ENCODE peak calls at places on chromosomes 3 and 15, in seven cellular contexts. B is A549, Z is transverse colon, S is suprapubic skin, Q is H1, J is stomach, K is ovary. T is an unnamed sample.

GRCh38 chr15:23734856-23735255 is 47.8 kb upstream of the NDN start:
- DNase-seq in B (no peak), Z (no peak), S (no peak), Q (no peak), J (no peak), K (no peak), T (no peak)

GRCh38 chr15:53457479-53457878 is 302.0 kb downstream of the WDR72 start:
- DNase-seq in B (no peak), Z (no peak), S (no peak), Q (no peak), J (no peak), K (no peak), T (no peak)

GRCh38 chr3:115800489-115801080 is 177.3 kb downstream of the GAP43 start:
- DNase-seq in B (peak), Z (no peak), S (no peak), Q (no peak), J (no peak), K (no peak), T (no peak)

GRCh38 chr3:108406661-108407206 is 103.7 kb downstream of the MYH15 start:
- DNase-seq in B (peak), Z (peak), S (no peak), Q (no peak), J (no peak), K (no peak), T (no peak)

GRCh38 chr15:67063689-67064606 is 1.5 kb upstream of the SMAD3 start:
- DNase-seq in B (peak), Z (peak), S (no peak), Q (peak), J (peak), K (peak), T (peak)

GRCh38 chr3:54676087-54676486 is 251.8 kb downstream of the LRTM1 start:
- DNase-seq in B (no peak), Z (no peak), S (no peak), Q (no peak), J (no peak), K (no peak), T (no peak)

GRCh38 chr15:94909510-94909909 is 678.1 kb downstream of the MCTP2 start:
- DNase-seq in B (no peak), Z (no peak), S (no peak), Q (no peak), J (no peak), K (no peak), T (no peak)

GRCh38 chr15:100113351-100114075 is 228.3 kb downstream of the ADAMTS17 start:
- DNase-seq in B (no peak), Z (no peak), S (no peak), Q (no peak), J (no peak), K (peak), T (no peak)

GRCh38 chr15:45276851-45277250 is 24.8 kb downstream of the SLC28A2 start:
- DNase-seq in B (peak), Z (no peak), S (no peak), Q (no peak), J (no peak), K (no peak), T (no peak)

GRCh38 chr3:193345431-193345830 is 33.1 kb downstream of the ATP13A5 start:
- DNase-seq in B (no peak), Z (no peak), S (no peak), Q (no peak), J (no peak), K (no peak), T (no peak)

GRCh38 chr3:143120716-143121239 is 1.2 kb downstream of the CHST2 start:
- DNase-seq in B (peak), Z (peak), S (no peak), Q (peak), J (peak), K (peak), T (peak)

GRCh38 chr3:138835177-138835757 is 539 bp upstream of the PIK3CB start:
- DNase-seq in B (no peak), Z (no peak), S (no peak), Q (no peak), J (no peak), K (no peak), T (no peak)

GRCh38 chr3:48423883-48424695 is 5.8 kb downstream of the PLXNB1 start:
- DNase-seq in B (no peak), Z (no peak), S (no peak), Q (no peak), J (no peak), K (no peak), T (no peak)

GRCh38 chr3:129441782-129442181 is 1.8 kb downstream of the IFT122 start:
- DNase-seq in B (no peak), Z (no peak), S (no peak), Q (no peak), J (no peak), K (peak), T (no peak)

GRCh38 chr15:73038186-73038585 is 14.1 kb upstream of the NEO1 start:
- DNase-seq in B (no peak), Z (no peak), S (no peak), Q (no peak), J (no peak), K (no peak), T (no peak)
- TF ChIP-seq EP300 in B (no peak), Z (no peak), S (no peak), Q (no peak), J (no peak), K (no peak), T (no peak)

DNA sequence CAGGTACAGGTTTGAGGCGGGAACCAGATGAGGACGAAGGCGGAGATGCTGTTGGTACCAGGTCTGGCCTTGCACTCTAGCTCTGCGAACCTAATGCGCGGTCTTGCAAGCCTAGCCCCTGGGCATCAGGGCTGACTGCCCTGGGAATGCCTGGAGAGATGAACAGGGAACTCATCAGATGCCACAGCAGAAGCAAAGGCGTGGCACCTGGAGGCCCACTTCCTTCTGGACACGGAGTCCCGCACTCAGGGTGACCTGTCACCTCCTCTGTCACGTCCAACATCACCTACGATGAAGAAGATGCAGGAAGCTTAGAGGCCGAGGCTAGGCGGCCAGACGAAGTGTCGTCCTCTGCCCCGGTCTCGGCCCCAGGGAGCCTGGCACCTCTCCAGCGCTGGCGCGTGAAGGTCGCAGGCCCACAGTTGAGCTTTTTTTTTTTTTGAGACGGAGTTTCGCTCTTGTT is 9.4 kb downstream of the RPLP1 start:
- DNase-seq in B (no peak), Z (peak), S (peak), Q (peak), J (peak), K (peak), T (peak)
- H3K4me3 ChIP-seq in B (peak), Z (peak), S (peak), Q (no peak), J (peak), K (peak), T (peak)

GRCh38 chr3:23993556-23994246 is 48.6 kb downstream of the NR1D2 start:
- DNase-seq in B (no peak), Z (no peak), S (no peak), Q (no peak), J (no peak), K (no peak), T (no peak)

GRCh38 chr3:23987376-23987775 is 42.3 kb downstream of the NR1D2 start:
- DNase-seq in B (no peak), Z (no peak), S (no peak), Q (no peak), J (no peak), K (no peak), T (no peak)

GRCh38 chr3:23992051-23992628 is 47.1 kb downstream of the NR1D2 start:
- DNase-seq in B (no peak), Z (no peak), S (no peak), Q (no peak), J (no peak), K (no peak), T (no peak)

GRCh38 chr3:23994247-23994574 is 49.1 kb downstream of the NR1D2 start:
- DNase-seq in B (no peak), Z (no peak), S (no peak), Q (no peak), J (no peak), K (no peak), T (no peak)

GRCh38 chr3:23991236-23992050 is 46.4 kb downstream of the NR1D2 start:
- DNase-seq in B (no peak), Z (no peak), S (no peak), Q (no peak), J (no peak), K (no peak), T (no peak)
- TF ChIP-seq EP300 in B (no peak), Z (no peak), S (no peak), Q (no peak), J (no peak), K (no peak), T (no peak)

GRCh38 chr3:10173095-10173925 is 8.6 kb downstream of the IRAK2 start:
- DNase-seq in B (peak), Z (no peak), S (no peak), Q (no peak), J (no peak), K (no peak), T (no peak)

GRCh38 chr3:10178892-10179291 is 14.2 kb downstream of the IRAK2 start:
- DNase-seq in B (no peak), Z (no peak), S (no peak), Q (no peak), J (no peak), K (no peak), T (no peak)

GRCh38 chr3:10177737-10178136 is 13.0 kb downstream of the IRAK2 start:
- DNase-seq in B (no peak), Z (no peak), S (no peak), Q (no peak), J (no peak), K (no peak), T (no peak)

GRCh38 chr3:10170915-10171478 is 6.3 kb downstream of the IRAK2 start:
- DNase-seq in B (no peak), Z (no peak), S (no peak), Q (no peak), J (no peak), K (no peak), T (no peak)

GRCh38 chr3:10173926-10174435 is 9.3 kb downstream of the IRAK2 start:
- DNase-seq in B (peak), Z (peak), S (peak), Q (no peak), J (peak), K (no peak), T (peak)
- H3K4me3 ChIP-seq in B (no peak), Z (no peak), S (no peak), Q (no peak), J (no peak), K (no peak), T (no peak)

GRCh38 chr3:132605374-132605792 is 8.3 kb downstream of the ACKR4 start:
- DNase-seq in B (no peak), Z (no peak), S (no peak), Q (no peak), J (no peak), K (no peak), T (no peak)
- TF ChIP-seq EP300 in B (no peak), Z (no peak), S (no peak), Q (no peak), J (no peak), K (no peak), T (no peak)

GRCh38 chr15:37041836-37042235 is 58.5 kb downstream of the MEIS2 start:
- DNase-seq in B (no peak), Z (no peak), S (no peak), Q (no peak), J (no peak), K (no peak), T (no peak)

GRCh38 chr15:37050345-37050744 is 50.0 kb downstream of the MEIS2 start:
- DNase-seq in B (no peak), Z (no peak), S (no peak), Q (no peak), J (no peak), K (no peak), T (no peak)

GRCh38 chr15:37045241-37045640 is 55.1 kb downstream of the MEIS2 start:
- DNase-seq in B (no peak), Z (no peak), S (no peak), Q (no peak), J (no peak), K (no peak), T (no peak)

GRCh38 chr15:37046876-37047614 is 53.3 kb downstream of the MEIS2 start:
- DNase-seq in B (no peak), Z (no peak), S (no peak), Q (no peak), J (no peak), K (no peak), T (no peak)

GRCh38 chr15:37045859-37046318 is 54.5 kb downstream of the MEIS2 start:
- DNase-seq in B (no peak), Z (no peak), S (no peak), Q (peak), J (no peak), K (no peak), T (peak)
- H3K4me3 ChIP-seq in B (no peak), Z (no peak), S (no peak), Q (peak), J (no peak), K (no peak), T (no peak)

DNA sequence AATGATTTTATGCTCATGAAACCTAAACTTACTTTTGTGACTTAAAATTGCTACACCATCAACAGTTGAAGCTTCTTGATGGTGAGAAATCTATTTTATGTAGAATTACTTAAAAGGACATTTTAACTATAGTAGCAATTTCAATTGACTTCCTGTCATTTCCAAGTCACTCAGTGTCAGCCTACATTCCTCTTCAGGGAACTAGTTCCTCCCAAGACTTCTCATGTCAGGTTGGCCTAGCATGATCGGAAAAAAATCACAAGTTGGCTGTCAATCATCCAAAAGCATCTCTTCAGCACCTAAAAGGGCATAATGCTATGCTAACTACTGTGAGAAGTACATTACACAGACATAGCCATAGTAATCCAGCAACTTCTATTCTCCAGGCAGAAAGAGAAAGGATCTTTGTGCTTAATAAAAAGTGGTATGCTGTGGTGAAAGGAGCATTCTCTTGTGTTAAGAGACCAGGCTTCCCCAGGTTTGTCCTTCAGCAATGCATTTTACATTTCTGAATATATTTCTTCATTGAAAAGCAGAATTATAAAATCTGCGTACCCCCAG is 893.7 kb downstream of the AGBL1 start:
- DNase-seq in B (no peak), Z (no peak), S (no peak), Q (no peak), J (no peak), K (no peak), T (no peak)
- TF ChIP-seq EP300 in B (no peak), Z (no peak), S (no peak), Q (no peak), J (no peak), K (no peak), T (no peak)

GRCh38 chr3:14320221-14320620 is 82.2 kb upstream of the SLC6A6 start:
- DNase-seq in B (no peak), Z (no peak), S (no peak), Q (no peak), J (no peak), K (no peak), T (no peak)

GRCh38 chr3:14322001-14322400 is 80.4 kb upstream of the SLC6A6 start:
- DNase-seq in B (no peak), Z (no peak), S (no peak), Q (no peak), J (no peak), K (no peak), T (no peak)

GRCh38 chr3:14317057-14317553 is 85.3 kb upstream of the SLC6A6 start:
- DNase-seq in B (no peak), Z (no peak), S (no peak), Q (no peak), J (no peak), K (no peak), T (no peak)

GRCh38 chr3:14318638-14319037 is 83.8 kb upstream of the SLC6A6 start:
- DNase-seq in B (no peak), Z (no peak), S (no peak), Q (no peak), J (no peak), K (no peak), T (no peak)

GRCh38 chr3:14319654-14320182 is 82.7 kb upstream of the SLC6A6 start:
- DNase-seq in B (peak), Z (peak), S (peak), Q (peak), J (peak), K (no peak), T (peak)
- H3K4me3 ChIP-seq in B (no peak), Z (no peak), S (no peak), Q (no peak), J (no peak), K (no peak), T (no peak)

GRCh38 chr15:91547356-91547755 is 306.2 kb upstream of the SLCO3A1 start:
- DNase-seq in B (no peak), Z (no peak), S (no peak), Q (no peak), J (no peak), K (no peak), T (no peak)

GRCh38 chr15:91549581-91549980 is 303.9 kb upstream of the SLCO3A1 start:
- DNase-seq in B (no peak), Z (no peak), S (no peak), Q (no peak), J (no peak), K (no peak), T (no peak)

GRCh38 chr15:91552555-91552954 is 301.0 kb upstream of the SLCO3A1 start:
- DNase-seq in B (no peak), Z (no peak), S (no peak), Q (no peak), J (no peak), K (no peak), T (no peak)

GRCh38 chr15:91553455-91553854 is 300.1 kb upstream of the SLCO3A1 start:
- DNase-seq in B (no peak), Z (no peak), S (no peak), Q (no peak), J (no peak), K (no peak), T (no peak)

GRCh38 chr15:91548588-91548987 is 304.9 kb upstream of the SLCO3A1 start:
- DNase-seq in B (no peak), Z (no peak), S (no peak), Q (no peak), J (no peak), K (no peak), T (no peak)
- TF ChIP-seq EP300 in B (no peak), Z (no peak), S (no peak), Q (no peak), J (no peak), K (no peak), T (no peak)